ENCODE peak calls at places on chromosomes 2 and 18, in four cellular contexts. T, P, N and K are unnamed samples.

GRCh38 chr2:134869941-134870736 is 31.7 kb downstream of the ACMSD start:
- DNase-seq in T (peak; percentile 31), P (no peak), N (no peak), K (no peak)

GRCh38 chr2:175490306-175490705 is 308.8 kb upstream of the ATP5MC3 start:
- DNase-seq in T (no peak), P (no peak), N (no peak), K (no peak)

GRCh38 chr18:11587432-11587831 is 22.0 kb upstream of the SLC35G4 start:
- DNase-seq in T (no peak), P (no peak), N (no peak), K (no peak)

GRCh38 chr2:126878601-126879000 is 20.1 kb upstream of the TEX51 start:
- DNase-seq in T (no peak), P (no peak), N (no peak), K (no peak)

GRCh38 chr18:31042391-31043181 is at the start of gene DSC3:
- DNase-seq in T (peak; percentile 19), P (peak; percentile 65), N (no peak), K (no peak)

GRCh38 chr2:73907840-73908452 is 15.1 kb downstream of the ACTG2 start:
- DNase-seq in T (peak; percentile 49), P (peak; percentile 95), N (no peak), K (no peak)

GRCh38 chr2:203600286-203600685 is 65.2 kb upstream of the RAPH1 start:
- DNase-seq in T (no peak), P (no peak), N (no peak), K (no peak)

GRCh38 chr2:160092445-160092844 is 30.0 kb upstream of the PLA2R1 start:
- DNase-seq in T (no peak), P (no peak), N (no peak), K (no peak)

GRCh38 chr2:31354837-31355236 is 59.7 kb downstream of the XDH start:
- DNase-seq in T (peak; percentile 1), P (no peak), N (no peak), K (no peak)

GRCh38 chr2:18855027-18855426 is 265.7 kb upstream of the NT5C1B start:
- DNase-seq in T (no peak), P (no peak), N (no peak), K (no peak)

GRCh38 chr18:9613550-9614400 is 584 bp downstream of the PPP4R1 start:
- DNase-seq in T (no peak), P (peak; percentile 46), N (no peak), K (peak; percentile 67)

GRCh38 chr2:230829959-230830358 is 34.8 kb upstream of the ITM2C start:
- DNase-seq in T (no peak), P (no peak), N (no peak), K (no peak)

GRCh38 chr2:128172191-128172590 is 81.2 kb downstream of the UGGT1 start:
- DNase-seq in T (no peak), P (no peak), N (no peak), K (no peak)

GRCh38 chr18:75107931-75108276 is 101.0 kb downstream of the PTGR3 start:
- DNase-seq in T (no peak), P (no peak), N (no peak), K (no peak)

GRCh38 chr2:234444888-234445287 is 52.0 kb downstream of the ARL4C start:
- DNase-seq in T (peak; percentile 98), P (no peak), N (no peak), K (no peak)

GRCh38 chr18:26405190-26405781 is 143.1 kb downstream of the KCTD1 start:
- DNase-seq in T (peak; percentile 19), P (peak; percentile 55), N (peak; percentile 1), K (peak; percentile 34)

GRCh38 chr18:8562914-8563313 is 46.3 kb upstream of the RAB12 start:
- DNase-seq in T (no peak), P (peak; percentile 36), N (no peak), K (no peak)

GRCh38 chr2:165248238-165248637 is 9.0 kb downstream of the SCN2A start:
- DNase-seq in T (no peak), P (no peak), N (no peak), K (no peak)

GRCh38 chr18:72013512-72013911 is 530.6 kb downstream of the CBLN2 start:
- DNase-seq in T (no peak), P (no peak), N (no peak), K (no peak)

GRCh38 chr2:238169708-238170251 is 11.0 kb downstream of the ERFE start:
- DNase-seq in T (peak; percentile 96), P (no peak), N (no peak), K (no peak)

GRCh38 chr2:97914691-97915213 is 81.0 kb downstream of the TMEM131 start:
- DNase-seq in T (no peak), P (no peak), N (no peak), K (no peak)

GRCh38 chr18:44111337-44111736 is 569.4 kb upstream of the SETBP1 start:
- DNase-seq in T (peak; percentile 50), P (no peak), N (no peak), K (no peak)

GRCh38 chr2:9736008-9736407 is 105.2 kb upstream of the YWHAQ start:
- DNase-seq in T (no peak), P (no peak), N (no peak), K (no peak)

GRCh38 chr2:28363676-28364075 is 29.0 kb upstream of the FOSL2 start:
- DNase-seq in T (no peak), P (no peak), N (no peak), K (no peak)

GRCh38 chr2:85785027-85785822 is 31.4 kb downstream of the ATOH8 start:
- DNase-seq in T (peak; percentile 97), P (no peak), N (no peak), K (peak; percentile 47)

GRCh38 chr2:220847587-220847986 is 724.5 kb downstream of the EPHA4 start:
- DNase-seq in T (peak; percentile 97), P (no peak), N (no peak), K (no peak)

GRCh38 chr2:223918671-223919134 is 26.4 kb downstream of the WDFY1 start:
- DNase-seq in T (no peak), P (no peak), N (no peak), K (no peak)

GRCh38 chr2:33167655-33168245 is 221.0 kb downstream of the LTBP1 start:
- DNase-seq in T (peak; percentile 76), P (no peak), N (no peak), K (no peak)

GRCh38 chr2:71000780-71001591 is 6.3 kb upstream of the TEX261 start:
- DNase-seq in T (peak; percentile 22), P (peak; percentile 71), N (no peak), K (peak; percentile 47)